ENCODE peak calls at places on chromosomes 12 and 14, in six cellular contexts. B, C, A, Q, U and W are unnamed samples.

GRCh38 chr12:67689339-67689738 is 40.8 kb downstream of the DYRK2 start:
- DNase-seq in B (no peak), C (no peak), A (no peak), Q (no peak), U (no peak), W (no peak)

GRCh38 chr14:102819176-102819628 is 42.0 kb downstream of the TRAF3 start:
- DNase-seq in B (no peak), C (no peak), A (no peak), Q (no peak), U (no peak), W (no peak)

GRCh38 chr14:61750708-61751474 is 11.3 kb upstream of the SNAPC1 start:
- DNase-seq in B (peak; percentile 73), C (peak; percentile 70), A (no peak), Q (peak; percentile 94), U (peak; percentile 96), W (peak; percentile 92)

GRCh38 chr12:20006856-20007255 is 361.5 kb upstream of the PDE3A start:
- DNase-seq in B (no peak), C (no peak), A (no peak), Q (no peak), U (no peak), W (no peak)

GRCh38 chr12:52788111-52788875 is 7.6 kb downstream of the KRT3 start:
- DNase-seq in B (no peak), C (no peak), A (no peak), Q (no peak), U (no peak), W (no peak)

GRCh38 chr12:93048646-93049045 is 119.6 kb upstream of the EEA1 start:
- DNase-seq in B (no peak), C (no peak), A (no peak), Q (no peak), U (no peak), W (no peak)

GRCh38 chr14:48983355-48983888 is 602.8 kb downstream of the RPS29 start:
- DNase-seq in B (no peak), C (no peak), A (no peak), Q (no peak), U (no peak), W (no peak)

GRCh38 chr12:47813491-47814196 is 6.1 kb downstream of the HDAC7 start:
- DNase-seq in B (no peak), C (no peak), A (peak; percentile 53), Q (no peak), U (no peak), W (no peak)

GRCh38 chr12:57240069-57240921 is 10.7 kb downstream of the STAC3 start:
- DNase-seq in B (no peak), C (peak; percentile 47), A (peak; percentile 68), Q (peak; percentile 86), U (peak; percentile 75), W (peak; percentile 77)

GRCh38 chr14:105419305-105420091 is at the start of gene MTA1:
- DNase-seq in B (no peak), C (no peak), A (peak; percentile 83), Q (no peak), U (no peak), W (no peak)

GRCh38 chr12:68451261-68452091 is 119.3 kb upstream of the MDM1 start:
- DNase-seq in B (peak; percentile 65), C (no peak), A (no peak), Q (no peak), U (no peak), W (peak; percentile 76)

GRCh38 chr14:31829256-31829923 is 247.7 kb upstream of the ARHGAP5 start:
- DNase-seq in B (no peak), C (no peak), A (peak; percentile 6), Q (no peak), U (no peak), W (no peak)

GRCh38 chr12:26153421-26154154 is 28.8 kb upstream of the BHLHE41 start:
- DNase-seq in B (peak; percentile 62), C (peak; percentile 83), A (no peak), Q (no peak), U (no peak), W (no peak)

GRCh38 chr14:97410667-97411286 is 613.6 kb downstream of the VRK1 start:
- DNase-seq in B (no peak), C (no peak), A (peak; percentile 28), Q (no peak), U (no peak), W (no peak)

GRCh38 chr14:79967453-79967852 is 243.9 kb downstream of the DIO2 start:
- DNase-seq in B (no peak), C (no peak), A (no peak), Q (no peak), U (no peak), W (no peak)

GRCh38 chr12:125332900-125333299 is 267.7 kb downstream of the AACS start:
- DNase-seq in B (no peak), C (no peak), A (no peak), Q (no peak), U (no peak), W (no peak)

GRCh38 chr14:73722581-73722980 is 8.4 kb upstream of the PNMA1 start:
- DNase-seq in B (no peak), C (no peak), A (no peak), Q (no peak), U (peak; percentile 60), W (no peak)

GRCh38 chr12:67716817-67717216 is 68.3 kb downstream of the DYRK2 start:
- DNase-seq in B (no peak), C (no peak), A (no peak), Q (no peak), U (no peak), W (no peak)

GRCh38 chr12:30792648-30793499 is 38.1 kb upstream of the CAPRIN2 start:
- DNase-seq in B (no peak), C (peak; percentile 45), A (peak; percentile 2), Q (no peak), U (no peak), W (no peak)

GRCh38 chr12:64160718-64161060 is 61.4 kb downstream of the KICS2 start:
- DNase-seq in B (no peak), C (no peak), A (no peak), Q (no peak), U (no peak), W (no peak)

GRCh38 chr12:76240281-76240680 is 107.9 kb downstream of the BBS10 start:
- DNase-seq in B (no peak), C (no peak), A (no peak), Q (no peak), U (no peak), W (no peak)

GRCh38 chr12:89988556-89988955 is 279.9 kb upstream of the ATP2B1 start:
- DNase-seq in B (no peak), C (no peak), A (no peak), Q (no peak), U (no peak), W (no peak)

GRCh38 chr12:50112456-50113218 is 601 bp downstream of the COX14 start:
- DNase-seq in B (no peak), C (no peak), A (peak; percentile 86), Q (no peak), U (no peak), W (no peak)

GRCh38 chr12:76078748-76079147 is 5.7 kb downstream of the NAP1L1 start:
- DNase-seq in B (no peak), C (no peak), A (no peak), Q (no peak), U (no peak), W (no peak)

GRCh38 chr14:59337151-59337611 is 128.0 kb downstream of the GPR135 start:
- DNase-seq in B (peak; percentile 87), C (no peak), A (peak; percentile 15), Q (peak; percentile 87), U (peak; percentile 88), W (peak; percentile 90)

GRCh38 chr12:65825573-65826512 is 1.6 kb downstream of the HMGA2 start:
- DNase-seq in B (no peak), C (no peak), A (peak; percentile 90), Q (peak; percentile 81), U (no peak), W (peak; percentile 63)

GRCh38 chr12:32611986-32612385 is 67.1 kb upstream of the DNM1L start:
- DNase-seq in B (no peak), C (no peak), A (no peak), Q (no peak), U (no peak), W (no peak)

GRCh38 chr12:129257526-129257925 is 404.2 kb downstream of the GLT1D1 start:
- DNase-seq in B (no peak), C (no peak), A (no peak), Q (no peak), U (no peak), W (no peak)

GRCh38 chr12:42474391-42474790 is 115.2 kb downstream of the PRICKLE1 start:
- DNase-seq in B (no peak), C (peak; percentile 68), A (no peak), Q (no peak), U (no peak), W (no peak)

GRCh38 chr14:24911324-24912095 is 138.4 kb downstream of the STXBP6 start:
- DNase-seq in B (peak; percentile 13), C (no peak), A (no peak), Q (no peak), U (no peak), W (no peak)

GRCh38 chr12:105294886-105295479 is 35.5 kb upstream of the C12orf75 start:
- DNase-seq in B (no peak), C (no peak), A (no peak), Q (no peak), U (no peak), W (no peak)

GRCh38 chr14:21748869-21749303 is 75.3 kb upstream of the OR4E1 start:
- DNase-seq in B (peak; percentile 23), C (peak; percentile 32), A (peak; percentile 78), Q (no peak), U (no peak), W (no peak)
- H3K4me3 ChIP-seq in B (no peak overlapping the region), C (no peak overlapping the region), A (no peak overlapping the region), Q (no peak overlapping the region), U (no peak overlapping the region), W (no peak overlapping the region)

DNA sequence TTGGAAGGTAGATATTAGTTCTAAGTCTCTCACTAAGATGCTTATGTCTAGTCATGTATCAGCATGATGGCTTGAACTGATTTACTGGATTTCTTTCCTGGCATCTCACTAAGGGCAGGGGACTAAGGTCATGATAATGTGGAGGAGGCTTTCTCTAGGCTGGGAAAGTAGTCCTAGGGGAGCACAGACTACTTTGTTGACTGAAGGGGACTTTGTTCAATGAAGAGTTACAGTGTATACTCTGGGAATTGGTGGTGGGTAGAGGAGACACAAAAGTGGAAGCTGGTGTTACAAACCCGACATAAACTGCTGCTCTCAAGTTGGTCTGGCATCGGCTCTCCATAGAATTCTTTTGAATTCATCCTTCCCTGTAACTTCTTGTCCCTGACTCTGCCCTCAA is 75.2 kb downstream of the SAMD4A start:
- DNase-seq in B (no peak), C (no peak), A (no peak), Q (no peak), U (no peak), W (no peak)
- H3K4me3 ChIP-seq in B (no peak overlapping the region), C (no peak overlapping the region), A (no peak overlapping the region), Q (no peak overlapping the region), U (no peak overlapping the region), W (no peak overlapping the region)

DNA sequence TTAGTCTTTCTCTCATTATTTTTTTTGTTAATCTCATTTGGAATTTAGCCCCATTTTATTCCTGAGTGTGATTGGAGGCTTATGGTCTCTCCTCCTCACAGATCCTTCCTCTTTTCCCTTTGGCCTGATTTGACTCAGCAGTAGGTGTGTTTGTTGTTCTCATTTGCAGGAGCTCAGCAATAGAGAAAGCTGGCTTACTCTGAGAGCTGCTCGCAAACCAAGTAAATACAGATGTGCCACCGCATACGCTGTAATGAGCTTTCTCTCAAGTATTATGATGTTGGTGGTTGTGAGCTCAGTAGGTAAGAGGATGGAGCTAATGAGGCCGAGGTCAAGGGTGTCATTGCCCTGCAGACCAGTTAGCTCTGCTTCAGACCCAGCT is 206.5 kb downstream of the ETV6 start:
- DNase-seq in B (no peak), C (no peak), A (peak; percentile 50), Q (no peak), U (no peak), W (no peak)
- H3K4me3 ChIP-seq in B (no peak overlapping the region), C (no peak overlapping the region), A (peak overlapping the region; percentile 7), Q (no peak overlapping the region), U (no peak overlapping the region), W (no peak overlapping the region)

GRCh38 chr12:45268672-45269406 is 52.9 kb downstream of the ANO6 start:
- DNase-seq in B (peak; percentile 80), C (peak; percentile 56), A (peak; percentile 11), Q (peak; percentile 95), U (peak; percentile 91), W (peak; percentile 86)
- H3K4me3 ChIP-seq in B (no peak overlapping the region), C (peak overlapping the region; percentile 19), A (no peak overlapping the region), Q (no peak overlapping the region), U (peak overlapping the region; percentile 27), W (no peak overlapping the region)